ENCODE peak calls at places on chromosomes 11 and 22, in nine cellular contexts. Z is activated CD4-positive, alpha-beta T cell treated with anti-CD3 and anti-CD28 coated beads, Interleukin-2, amount 10 ng/mL, durations not matched to agents 7 days and 5 days; C is dorsolateral prefrontal cortex; X is stimulated activated CD4-positive, alpha-beta T cell treated with anti-CD3 and anti-CD28 coated beads, Interleukin-2, amount 100 ng/mL, for 48 hours; F is T-helper 2 cell; U is GM06990; H is neuronal stem cell; V is adrenal gland; M is stimulated activated naive CD8-positive, alpha-beta T cell treated with anti-CD3 and anti-CD28 coated beads, Interleukin-15, amount 100 ng/mL, for 72 hours. B is an unnamed sample.

GRCh38 chr22:32352681-32353080 is 5.0 kb upstream of the RFPL3 start:
- DNase-seq in V (no peak), Z (no peak), C (no peak), U (no peak), F (no peak), M (no peak), X (no peak), H (no peak), B (no peak)

GRCh38 chr22:35589736-35590079 is 27.4 kb downstream of the MB start:
- DNase-seq in X (no peak), Z (no peak), U (no peak), M (no peak), V (no peak), C (no peak), H (no peak), F (no peak), B (no peak)

GRCh38 chr22:26182723-26183122 is 13.5 kb downstream of the SEZ6L start:
- DNase-seq in M (no peak), F (no peak), V (no peak), C (no peak), U (no peak), H (no peak), Z (no peak), X (no peak), B (no peak)

GRCh38 chr11:44585421-44585820 is 20.0 kb downstream of the CD82 start:
- DNase-seq in H (no peak), F (no peak), C (no peak), U (no peak), X (no peak), V (no peak), M (no peak), Z (no peak), B (no peak)

GRCh38 chr11:76604652-76605241 is 65.8 kb downstream of the LRRC32 start:
- DNase-seq in C (no peak), H (no peak), Z (no peak), V (peak), U (no peak), M (no peak), F (no peak), X (no peak), B (no peak)

GRCh38 chr11:86360775-86361395 is 13.8 kb upstream of the CCDC81 start:
- DNase-seq in U (no peak), X (no peak), Z (no peak), F (no peak), V (no peak), C (no peak), M (no peak), H (no peak), B (no peak)

GRCh38 chr22:21816787-21817496 is 50.5 kb downstream of the MAPK1 start:
- DNase-seq in H (no peak), U (peak), F (no peak), Z (peak), C (no peak), V (peak), M (no peak), X (peak), B (no peak)

GRCh38 chr11:35485656-35486318 is 39.6 kb downstream of the PAMR1 start:
- DNase-seq in X (peak), C (peak), Z (peak), U (peak), F (peak), M (peak), V (peak), H (peak), B (peak)

GRCh38 chr11:45688472-45689033 is 23.1 kb upstream of the CHST1 start:
- DNase-seq in H (no peak), V (no peak), Z (no peak), U (no peak), X (no peak), C (no peak), M (no peak), F (no peak), B (no peak)

GRCh38 chr11:69200331-69201047 is 44.8 kb downstream of the SMIM38 start:
- DNase-seq in V (no peak), M (no peak), Z (no peak), F (no peak), U (no peak), C (peak), X (no peak), H (peak), B (no peak)

B was measured in cerebellum.